ENCODE peak calls at places on chromosome 11, in eight cellular contexts. V is body of pancreas, K is fibroblast of pulmonary artery, L is bronchial epithelial cell, Y is lower leg skin, Z is thyroid gland, J is AG04450, F is IMR-90. C is an unnamed sample.

GRCh38 chr11:7571640-7572000 is 57.8 kb downstream of the PPFIBP2 start:
- DNase-seq in V (peak), K (peak), L (peak), Y (peak), Z (peak), J (peak), F (peak), C (peak)

GRCh38 chr11:9784602-9785315 is 120.9 kb downstream of the SWAP70 start:
- DNase-seq in V (no peak), K (peak), L (no peak), Y (no peak), Z (no peak), J (no peak), F (no peak), C (no peak)

GRCh38 chr11:3665336-3666022 is 5.7 kb downstream of the CHRNA10 start:
- DNase-seq in V (no peak), K (no peak), L (no peak), Y (peak), Z (no peak), J (no peak), F (no peak), C (no peak)

GRCh38 chr11:17873571-17873970 is 139.0 kb downstream of the KCNC1 start:
- DNase-seq in V (no peak), K (no peak), L (no peak), Y (no peak), Z (no peak), J (no peak), F (no peak), C (no peak)

GRCh38 chr11:43870981-43871550 is 9.6 kb upstream of the ALKBH3 start:
- DNase-seq in V (no peak), K (no peak), L (peak), Y (no peak), Z (no peak), J (no peak), F (no peak), C (no peak)

GRCh38 chr11:92357344-92357743 is 132.7 kb downstream of the FAT3 start:
- DNase-seq in V (no peak), K (no peak), L (peak), Y (no peak), Z (no peak), J (no peak), F (no peak), C (no peak)

GRCh38 chr11:48172818-48173609 is 43.6 kb upstream of the OR4B1 start:
- DNase-seq in V (peak), K (peak), L (peak), Y (no peak), Z (peak), J (peak), F (peak), C (peak)

GRCh38 chr11:12112150-12112520 is 1.7 kb downstream of the MICAL2 start:
- DNase-seq in V (no peak), K (no peak), L (no peak), Y (no peak), Z (no peak), J (no peak), F (no peak), C (no peak)

GRCh38 chr11:110091995-110092576 is 1.1 kb upstream of the ZC3H12C start:
- DNase-seq in V (no peak), K (no peak), L (peak), Y (no peak), Z (no peak), J (no peak), F (no peak), C (peak)

GRCh38 chr11:4531666-4532065 is 13.3 kb upstream of the OR52M1 start:
- DNase-seq in V (no peak), K (no peak), L (no peak), Y (no peak), Z (no peak), J (no peak), F (no peak), C (no peak)

GRCh38 chr11:75642402-75643113 is 26.3 kb downstream of the MAP6 start:
- DNase-seq in V (no peak), K (no peak), L (no peak), Y (no peak), Z (no peak), J (no peak), F (no peak), C (no peak)

GRCh38 chr11:1027483-1028290 is 8.8 kb downstream of the MUC6 start:
- DNase-seq in V (no peak), K (no peak), L (no peak), Y (no peak), Z (no peak), J (no peak), F (no peak), C (no peak)

GRCh38 chr11:34997872-34998548 is 81.6 kb downstream of the PDHX start:
- DNase-seq in V (no peak), K (peak), L (peak), Y (no peak), Z (no peak), J (no peak), F (peak), C (peak)

GRCh38 chr11:2096001-2096918 is 42.9 kb downstream of the IGF2 start:
- DNase-seq in V (no peak), K (peak), L (no peak), Y (no peak), Z (no peak), J (no peak), F (peak), C (no peak)

GRCh38 chr11:60334005-60334620 is 7.1 kb downstream of the MS4A6E start:
- DNase-seq in V (peak), K (peak), L (peak), Y (peak), Z (peak), J (no peak), F (peak), C (peak)

GRCh38 chr11:69905611-69906452 is 86.6 kb upstream of the FGF3 start:
- DNase-seq in V (no peak), K (no peak), L (no peak), Y (no peak), Z (no peak), J (no peak), F (no peak), C (no peak)

GRCh38 chr11:73971175-73971719 is 11.4 kb downstream of the UCP2 start:
- DNase-seq in V (no peak), K (no peak), L (no peak), Y (no peak), Z (no peak), J (no peak), F (no peak), C (no peak)

GRCh38 chr11:20008870-20009644 is 151.2 kb downstream of the DBX1 start:
- DNase-seq in V (no peak), K (no peak), L (no peak), Y (no peak), Z (peak), J (no peak), F (no peak), C (no peak)

GRCh38 chr11:116958246-116958645 is 120.8 kb upstream of the APOA1 start:
- DNase-seq in V (no peak), K (no peak), L (peak), Y (no peak), Z (peak), J (no peak), F (no peak), C (no peak)

GRCh38 chr11:106503901-106504300 is 426.4 kb downstream of the AASDHPPT start:
- DNase-seq in V (no peak), K (peak), L (no peak), Y (no peak), Z (no peak), J (no peak), F (no peak), C (no peak)

GRCh38 chr11:77475206-77475605 is 1.3 kb upstream of the PAK1 start:
- DNase-seq in V (no peak), K (no peak), L (no peak), Y (no peak), Z (no peak), J (no peak), F (no peak), C (no peak)

GRCh38 chr11:77473001-77473800 is 693 bp downstream of the PAK1 start:
- DNase-seq in V (peak), K (no peak), L (no peak), Y (peak), Z (peak), J (no peak), F (no peak), C (no peak)

GRCh38 chr11:77471520-77472234 is 2.2 kb downstream of the PAK1 start:
- DNase-seq in V (peak), K (no peak), L (peak), Y (no peak), Z (peak), J (no peak), F (no peak), C (no peak)

GRCh38 chr11:77474509-77475070 is 696 bp upstream of the PAK1 start:
- DNase-seq in V (peak), K (no peak), L (no peak), Y (no peak), Z (no peak), J (no peak), F (no peak), C (no peak)

GRCh38 chr11:77473801-77474508 is at the start of gene PAK1:
- DNase-seq in V (peak), K (peak), L (peak), Y (peak), Z (peak), J (peak), F (peak), C (peak)
- TF ChIP-seq CTCF in V (peak), K (no peak), L (peak), Y (no peak), Z (no peak), J (peak), F (peak), C (no peak)

DNA sequence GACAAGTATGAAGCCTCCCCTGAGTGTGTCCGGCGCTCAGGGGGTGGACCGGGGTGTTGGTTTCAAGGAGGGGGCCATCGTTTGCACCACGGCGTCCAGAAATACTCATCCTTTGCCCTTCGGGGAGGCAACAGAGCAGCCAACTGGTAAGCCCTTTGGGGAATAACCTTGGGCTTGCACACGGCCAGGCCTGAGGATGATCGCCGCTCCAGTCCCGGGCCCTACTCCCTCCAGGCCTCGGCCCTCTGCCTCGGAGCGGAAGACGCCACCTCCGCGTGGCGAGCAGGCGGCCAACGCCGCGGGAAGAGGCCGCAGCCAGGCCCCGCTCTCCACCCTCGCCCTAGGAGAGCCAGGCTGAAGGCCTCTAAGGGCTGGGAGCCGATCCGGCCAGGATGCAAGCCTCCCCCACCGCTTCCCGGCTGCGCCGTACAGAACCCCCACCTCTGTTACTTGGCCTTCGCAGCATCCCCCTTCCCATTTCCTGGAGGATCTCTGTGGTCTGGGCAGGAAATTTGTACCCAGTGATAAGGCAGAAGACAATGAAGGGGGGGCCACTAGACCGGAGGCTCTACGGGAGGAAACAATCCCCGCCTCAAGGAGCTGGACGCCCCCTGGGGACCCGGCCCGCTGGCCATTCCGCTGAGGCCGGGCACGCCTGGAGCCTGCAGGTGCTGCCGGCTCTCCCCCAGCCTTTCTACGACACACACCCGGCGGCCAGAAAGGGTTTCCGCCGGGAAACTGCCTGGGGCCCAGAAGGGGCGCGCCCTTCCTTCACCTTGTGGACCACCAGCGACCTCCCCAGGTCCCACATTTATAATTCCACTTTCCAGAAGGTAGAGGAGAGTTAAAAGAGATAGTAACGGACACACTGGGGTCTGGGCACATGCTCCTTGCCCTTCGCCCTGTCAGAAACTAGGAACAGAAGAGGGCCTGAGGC is 2.6 kb downstream of the ESAM start:
- DNase-seq in V (no peak), K (peak), L (no peak), Y (peak), Z (peak), J (no peak), F (no peak), C (no peak)
- H3K4me3 ChIP-seq in V (no peak), K (no peak), L (no peak), Y (no peak), Z (peak), J (no peak), F (no peak), C (no peak)

DNA sequence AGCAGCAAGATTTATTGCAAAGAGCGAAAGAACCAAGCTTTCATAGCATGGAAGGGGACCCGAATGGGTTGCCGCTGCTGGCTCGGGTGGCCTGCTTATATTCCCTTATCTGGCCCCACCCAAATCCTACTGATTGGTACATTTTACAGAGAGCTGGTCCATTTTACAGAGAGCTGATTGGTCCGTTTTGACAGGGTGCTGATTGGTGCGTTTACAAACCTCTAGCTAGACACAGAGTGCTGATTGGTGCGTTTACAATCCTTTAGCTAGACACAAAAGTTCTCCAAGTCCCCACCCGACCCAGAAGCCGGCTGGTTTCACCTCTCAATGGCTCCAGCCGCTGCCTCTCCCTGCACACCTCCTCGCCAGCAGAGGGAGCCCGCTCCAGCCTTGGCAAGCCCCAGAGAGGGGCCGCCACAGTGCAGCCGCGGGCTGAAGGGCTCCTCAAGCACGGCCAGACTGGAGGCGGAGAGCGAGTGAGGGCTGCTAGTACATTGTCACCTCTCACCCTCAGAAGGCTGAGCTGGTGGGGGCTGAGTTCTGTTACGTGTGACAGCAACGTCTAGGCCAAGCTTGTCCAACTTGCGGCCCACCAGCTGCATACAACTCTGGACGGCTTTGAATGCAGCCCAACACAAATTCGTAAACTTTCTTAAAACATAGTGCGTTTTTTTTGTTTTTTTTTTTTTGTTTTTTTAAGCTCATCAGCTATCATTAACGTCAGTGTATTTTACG is 8.7 kb downstream of the PTH start:
- DNase-seq in V (peak), K (peak), L (peak), Y (no peak), Z (peak), J (no peak), F (no peak), C (peak)
- TF ChIP-seq CTCF in V (peak), K (peak), L (peak), Y (no peak), Z (no peak), J (peak), F (peak), C (peak)

DNA sequence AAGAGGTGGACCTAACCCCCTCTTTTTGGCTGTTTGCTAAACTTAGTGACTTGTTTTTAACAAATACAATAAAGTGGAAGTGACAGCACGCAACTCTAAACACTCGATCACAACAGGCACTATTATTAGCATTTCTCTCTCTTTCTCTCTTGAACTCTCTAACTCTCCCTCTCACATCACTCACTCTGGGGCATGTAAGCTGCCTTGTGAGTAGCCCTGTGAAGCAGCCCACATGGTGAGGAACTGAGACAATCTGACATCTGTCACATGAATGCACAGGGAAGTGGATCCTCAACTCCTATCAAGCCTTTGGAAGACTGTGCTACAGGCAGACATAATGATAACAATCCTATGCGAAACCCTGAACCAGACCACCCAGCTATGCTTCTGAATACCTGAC is 609.0 kb upstream of the CNTN5 start:
- DNase-seq in V (no peak), K (no peak), L (no peak), Y (no peak), Z (no peak), J (no peak), F (no peak), C (no peak)
- H3K4me3 ChIP-seq in V (no peak), K (no peak), L (no peak), Y (no peak), Z (no peak), J (no peak), F (no peak), C (no peak)

DNA sequence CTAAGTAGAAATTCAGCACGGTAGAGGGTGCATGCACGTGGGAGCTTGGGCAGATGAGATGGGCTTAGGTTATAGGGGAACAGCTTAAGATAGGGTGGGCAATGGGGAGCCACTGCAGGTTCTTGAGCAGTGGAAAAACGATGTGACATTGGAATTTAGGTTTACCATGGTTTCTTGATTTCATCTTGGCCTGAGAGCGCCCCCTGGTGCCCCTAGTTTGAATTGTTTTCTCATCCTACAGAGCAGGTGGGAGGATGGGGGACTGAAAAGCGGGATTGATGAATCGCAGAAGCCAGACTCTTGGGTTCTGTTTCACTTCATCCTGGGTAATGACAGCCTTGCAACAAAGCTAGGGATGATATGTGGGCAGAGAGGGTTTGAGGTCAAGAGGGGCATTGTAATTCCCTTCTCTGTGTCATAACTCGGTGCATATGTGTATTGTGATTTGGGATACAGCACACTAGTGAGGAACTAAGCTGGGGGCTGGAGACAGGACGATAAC is 6.7 kb upstream of the MCAM start:
- DNase-seq in V (peak), K (peak), L (peak), Y (peak), Z (peak), J (no peak), F (peak), C (peak)
- TF ChIP-seq CTCF in V (peak), K (peak), L (peak), Y (no peak), Z (peak), J (peak), F (peak), C (peak)

GRCh38 chr11:66636411-66636810 is 2.1 kb upstream of the RBM4 start:
- DNase-seq in V (no peak), K (no peak), L (peak), Y (peak), Z (no peak), J (no peak), F (no peak), C (no peak)

GRCh38 chr11:66639066-66639813 is 737 bp downstream of the RBM4 start:
- DNase-seq in V (no peak), K (peak), L (peak), Y (peak), Z (no peak), J (no peak), F (peak), C (peak)

GRCh38 chr11:66637557-66638176 is 836 bp upstream of the RBM4 start:
- DNase-seq in V (no peak), K (no peak), L (no peak), Y (no peak), Z (peak), J (no peak), F (peak), C (no peak)

GRCh38 chr11:66641834-66642233 is 3.3 kb downstream of the RBM4 start:
- DNase-seq in V (no peak), K (no peak), L (no peak), Y (no peak), Z (peak), J (no peak), F (no peak), C (no peak)

GRCh38 chr11:66638177-66639065 is at the start of gene RBM4:
- DNase-seq in V (peak), K (peak), L (peak), Y (peak), Z (peak), J (peak), F (peak), C (peak)
- H3K4me3 ChIP-seq in V (peak), K (peak), L (peak), Y (peak), Z (peak), J (peak), F (peak), C (peak)